ENCODE peak calls at places on chromosome 3, in seven cellular contexts. One of them, this sample, is unnamed.

GRCh38 chr3:128714887-128715496 is 11.0 kb upstream of the RAB7A start:
- DNase-seq in HCT116: no peak
- DNase-seq in SK-N-SH: no peak
- DNase-seq in K562: no peak
- DNase-seq in H1: no peak
- DNase-seq in HepG2: no peak
- DNase-seq in GM12878: no peak
- DNase-seq in this sample: no peak

GRCh38 chr3:106485202-106485601 is 616.4 kb upstream of the CBLB start:
- DNase-seq in K562: no peak
- DNase-seq in HCT116: no peak
- DNase-seq in SK-N-SH: no peak
- DNase-seq in H1: no peak
- DNase-seq in GM12878: no peak
- DNase-seq in HepG2: no peak
- DNase-seq in this sample: no peak

GRCh38 chr3:149551500-149551899 is 77.0 kb downstream of the TM4SF4 start:
- DNase-seq in H1: no peak
- DNase-seq in K562: no peak
- DNase-seq in GM12878: no peak
- DNase-seq in SK-N-SH: no peak
- DNase-seq in HCT116: no peak
- DNase-seq in HepG2: no peak
- DNase-seq in this sample: no peak

GRCh38 chr3:32226875-32227500 is 11.5 kb upstream of the CMTM8 start:
- DNase-seq in SK-N-SH: no peak
- DNase-seq in HCT116: peak
- DNase-seq in HepG2: no peak
- DNase-seq in K562: no peak
- DNase-seq in GM12878: no peak
- DNase-seq in H1: no peak
- DNase-seq in this sample: no peak

GRCh38 chr3:32421991-32422859 is 30.6 kb downstream of the CMTM7 start:
- DNase-seq in SK-N-SH: peak
- DNase-seq in K562: no peak
- DNase-seq in HepG2: no peak
- DNase-seq in H1: no peak
- DNase-seq in GM12878: no peak
- DNase-seq in HCT116: peak
- DNase-seq in this sample: peak

GRCh38 chr3:143529018-143529478 is 319.2 kb downstream of the SLC9A9 start:
- DNase-seq in K562: no peak
- DNase-seq in GM12878: peak
- DNase-seq in HepG2: no peak
- DNase-seq in SK-N-SH: no peak
- DNase-seq in H1: no peak
- DNase-seq in HCT116: no peak
- DNase-seq in this sample: no peak

GRCh38 chr3:132545471-132545870 is 51.6 kb upstream of the ACKR4 start:
- DNase-seq in GM12878: no peak
- DNase-seq in SK-N-SH: no peak
- DNase-seq in H1: no peak
- DNase-seq in HCT116: no peak
- DNase-seq in HepG2: no peak
- DNase-seq in K562: no peak
- DNase-seq in this sample: no peak

GRCh38 chr3:197793246-197793645 is 2.2 kb downstream of the LRCH3 start:
- DNase-seq in SK-N-SH: no peak
- DNase-seq in H1: no peak
- DNase-seq in HepG2: no peak
- DNase-seq in HCT116: no peak
- DNase-seq in K562: no peak
- DNase-seq in GM12878: peak
- DNase-seq in this sample: no peak

GRCh38 chr3:183825380-183826161 is at the start of gene MAP6D1:
- DNase-seq in GM12878: no peak
- DNase-seq in HepG2: no peak
- DNase-seq in H1: peak
- DNase-seq in HCT116: peak
- DNase-seq in K562: no peak
- DNase-seq in SK-N-SH: peak
- DNase-seq in this sample: peak

GRCh38 chr3:134985841-134986520 is 190.9 kb downstream of the EPHB1 start:
- DNase-seq in HCT116: no peak
- DNase-seq in SK-N-SH: no peak
- DNase-seq in H1: no peak
- DNase-seq in HepG2: no peak
- DNase-seq in K562: no peak
- DNase-seq in GM12878: no peak
- DNase-seq in this sample: no peak

GRCh38 chr3:177123820-177124219 is 73.5 kb downstream of the TBL1XR1 start:
- DNase-seq in SK-N-SH: no peak
- DNase-seq in K562: no peak
- DNase-seq in H1: no peak
- DNase-seq in GM12878: no peak
- DNase-seq in HCT116: no peak
- DNase-seq in HepG2: no peak
- DNase-seq in this sample: no peak

GRCh38 chr3:12437223-12437605 is 47.1 kb upstream of the TSEN2 start:
- DNase-seq in HCT116: no peak
- DNase-seq in SK-N-SH: no peak
- DNase-seq in H1: no peak
- DNase-seq in HepG2: no peak
- DNase-seq in GM12878: no peak
- DNase-seq in K562: no peak
- DNase-seq in this sample: no peak

GRCh38 chr3:194300392-194300758 is 50.8 kb downstream of the CPN2 start:
- DNase-seq in GM12878: no peak
- DNase-seq in K562: no peak
- DNase-seq in HepG2: peak
- DNase-seq in H1: peak
- DNase-seq in SK-N-SH: no peak
- DNase-seq in HCT116: no peak
- DNase-seq in this sample: peak

GRCh38 chr3:123066896-123067688 is at the start of gene PDIA5:
- DNase-seq in HCT116: peak
- DNase-seq in H1: peak
- DNase-seq in SK-N-SH: peak
- DNase-seq in HepG2: peak
- DNase-seq in GM12878: peak
- DNase-seq in K562: peak
- DNase-seq in this sample: peak

GRCh38 chr3:39082652-39083313 is 24.6 kb downstream of the GORASP1 start:
- DNase-seq in K562: no peak
- DNase-seq in H1: no peak
- DNase-seq in HCT116: no peak
- DNase-seq in GM12878: no peak
- DNase-seq in HepG2: no peak
- DNase-seq in SK-N-SH: no peak
- DNase-seq in this sample: no peak

GRCh38 chr3:138608322-138609214 is at the start of gene FAIM:
- DNase-seq in SK-N-SH: peak
- DNase-seq in H1: no peak
- DNase-seq in HCT116: peak
- DNase-seq in K562: peak
- DNase-seq in GM12878: no peak
- DNase-seq in HepG2: peak
- DNase-seq in this sample: peak

GRCh38 chr3:99549918-99550603 is 88.3 kb upstream of the COL8A1 start:
- DNase-seq in H1: no peak
- DNase-seq in K562: no peak
- DNase-seq in SK-N-SH: no peak
- DNase-seq in GM12878: no peak
- DNase-seq in HepG2: no peak
- DNase-seq in HCT116: no peak
- DNase-seq in this sample: no peak

GRCh38 chr3:101811875-101812274 is 32.9 kb downstream of the NXPE3 start:
- DNase-seq in K562: no peak
- DNase-seq in HCT116: no peak
- DNase-seq in SK-N-SH: no peak
- DNase-seq in HepG2: no peak
- DNase-seq in H1: no peak
- DNase-seq in GM12878: no peak
- DNase-seq in this sample: no peak

GRCh38 chr3:45082139-45082538 is 56.0 kb downstream of the CLEC3B start:
- DNase-seq in SK-N-SH: no peak
- DNase-seq in HepG2: no peak
- DNase-seq in K562: no peak
- DNase-seq in HCT116: no peak
- DNase-seq in H1: no peak
- DNase-seq in GM12878: no peak
- DNase-seq in this sample: no peak

GRCh38 chr3:128275316-128276150 is 122.3 kb downstream of the EEFSEC start:
- DNase-seq in K562: no peak
- DNase-seq in HCT116: no peak
- DNase-seq in SK-N-SH: no peak
- DNase-seq in H1: no peak
- DNase-seq in HepG2: no peak
- DNase-seq in GM12878: no peak
- DNase-seq in this sample: no peak

GRCh38 chr3:21174461-21174860 is 576.5 kb downstream of the ZNF385D start:
- DNase-seq in GM12878: no peak
- DNase-seq in SK-N-SH: no peak
- DNase-seq in H1: no peak
- DNase-seq in HepG2: no peak
- DNase-seq in K562: no peak
- DNase-seq in HCT116: no peak
- DNase-seq in this sample: no peak

GRCh38 chr3:127690106-127690505 is 17.4 kb downstream of the ABTB1 start:
- DNase-seq in HepG2: peak
- DNase-seq in H1: no peak
- DNase-seq in HCT116: no peak
- DNase-seq in GM12878: no peak
- DNase-seq in K562: no peak
- DNase-seq in SK-N-SH: no peak
- DNase-seq in this sample: no peak

GRCh38 chr3:172561894-172562664 is 38.8 kb upstream of the TNFSF10 start:
- DNase-seq in H1: no peak
- DNase-seq in HepG2: no peak
- DNase-seq in HCT116: no peak
- DNase-seq in K562: no peak
- DNase-seq in SK-N-SH: no peak
- DNase-seq in GM12878: no peak
- DNase-seq in this sample: no peak
- TF ChIP-seq JUND in H1: no peak
- TF ChIP-seq JUND in HepG2: no peak
- TF ChIP-seq JUND in HCT116: no peak
- TF ChIP-seq JUND in K562: no peak
- TF ChIP-seq JUND in SK-N-SH: no peak
- TF ChIP-seq JUND in GM12878: no peak
- TF ChIP-seq JUND in this sample: peak

GRCh38 chr3:169886671-169887070 is 16.9 kb upstream of the LRRC31 start:
- DNase-seq in HepG2: no peak
- DNase-seq in GM12878: no peak
- DNase-seq in K562: no peak
- DNase-seq in H1: no peak
- DNase-seq in HCT116: no peak
- DNase-seq in SK-N-SH: peak
- DNase-seq in this sample: no peak
- TF ChIP-seq JUND in HepG2: no peak
- TF ChIP-seq JUND in GM12878: no peak
- TF ChIP-seq JUND in K562: no peak
- TF ChIP-seq JUND in H1: no peak
- TF ChIP-seq JUND in HCT116: no peak
- TF ChIP-seq JUND in SK-N-SH: no peak
- TF ChIP-seq JUND in this sample: no peak

DNA sequence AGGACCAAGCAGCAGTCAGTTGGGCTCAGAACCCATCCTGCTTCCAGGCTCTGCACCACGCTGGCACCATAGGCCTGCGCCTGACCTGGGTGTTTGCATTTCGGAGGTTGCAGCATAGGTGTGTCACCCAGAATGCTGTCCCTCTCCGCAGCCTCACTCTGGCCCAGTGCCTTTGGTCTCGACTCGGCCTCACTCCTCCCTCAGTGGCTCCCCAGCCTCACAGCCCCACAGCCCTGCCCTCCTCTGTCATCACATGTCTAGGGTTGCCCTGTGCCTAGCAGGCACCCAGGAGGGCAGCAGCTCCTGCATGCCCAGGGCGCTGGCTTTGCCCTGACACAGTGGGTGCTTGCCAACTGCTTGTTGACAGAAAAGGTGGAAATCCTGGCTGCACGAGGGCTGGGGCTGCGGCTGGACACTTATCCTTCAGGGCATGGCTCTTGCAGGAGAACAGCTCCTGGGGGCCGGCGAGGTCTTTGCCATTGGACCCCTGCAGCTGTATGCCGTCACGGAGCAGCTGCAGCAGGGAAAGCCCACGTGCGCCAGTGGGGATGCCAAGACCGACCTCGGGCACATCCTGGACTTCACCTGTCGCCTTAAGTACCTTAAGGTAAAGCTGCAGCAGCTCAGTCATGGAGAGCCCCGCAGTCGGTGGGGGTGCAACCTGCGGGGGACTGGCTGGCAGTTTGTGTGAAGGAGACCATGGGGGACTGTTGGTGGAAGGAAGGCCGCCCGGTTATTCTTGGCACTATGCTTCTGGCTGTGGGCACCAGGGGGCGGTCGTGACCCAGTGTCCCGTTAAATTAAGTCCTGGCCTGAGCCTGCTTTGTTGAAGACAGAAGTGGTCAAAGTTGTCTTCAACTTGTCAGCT is 16.2 kb downstream of the NISCH start:
- DNase-seq in SK-N-SH: peak
- DNase-seq in K562: peak
- DNase-seq in HCT116: no peak
- DNase-seq in HepG2: no peak
- DNase-seq in H1: no peak
- DNase-seq in GM12878: no peak
- DNase-seq in this sample: peak
- TF ChIP-seq JUND in SK-N-SH: no peak
- TF ChIP-seq JUND in K562: no peak
- TF ChIP-seq JUND in HCT116: no peak
- TF ChIP-seq JUND in HepG2: no peak
- TF ChIP-seq JUND in H1: no peak
- TF ChIP-seq JUND in GM12878: no peak
- TF ChIP-seq JUND in this sample: no peak

DNA sequence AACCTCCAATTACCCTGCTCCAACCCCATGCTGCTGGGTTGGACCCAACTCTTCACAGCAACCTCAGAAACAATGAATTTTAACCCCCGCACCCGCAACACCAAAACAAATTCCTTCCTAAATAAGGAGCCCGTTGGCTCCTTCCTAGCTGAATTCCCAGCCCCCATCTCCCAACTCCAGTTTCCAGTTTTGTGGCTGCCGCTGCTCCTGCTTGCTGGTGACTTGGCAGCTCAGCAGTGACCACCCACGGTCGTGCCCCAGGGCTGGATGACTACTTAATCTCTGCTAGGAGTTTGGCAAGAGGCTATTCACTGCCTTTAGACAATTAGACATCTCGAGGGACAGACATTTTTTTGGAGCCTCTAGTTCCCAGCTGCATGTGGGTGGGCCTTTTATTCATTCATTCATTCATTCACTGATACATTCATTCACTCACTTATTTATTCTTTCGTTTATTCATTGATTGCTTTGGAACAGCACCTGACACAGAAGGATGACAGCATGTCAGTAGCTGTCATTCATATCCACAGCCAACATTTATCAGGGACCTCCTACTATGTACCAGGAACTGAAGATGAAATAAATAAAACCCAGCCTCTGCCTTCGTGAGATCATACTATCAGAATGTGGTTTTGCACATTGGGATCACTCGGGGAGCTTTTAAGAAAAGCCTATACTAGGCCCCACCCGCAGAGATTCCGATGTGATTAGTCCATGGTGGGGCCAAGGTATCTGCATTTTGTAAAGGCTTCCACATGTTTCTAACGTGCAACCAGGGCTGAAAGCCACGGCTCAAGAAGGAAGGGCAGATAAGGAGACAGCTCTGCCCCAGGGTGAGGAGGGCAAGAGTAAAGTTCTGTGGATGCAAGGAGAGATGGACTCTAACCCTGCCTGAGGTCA is 256.5 kb downstream of the SHQ1 start:
- DNase-seq in GM12878: no peak
- DNase-seq in H1: peak
- DNase-seq in HCT116: no peak
- DNase-seq in K562: peak
- DNase-seq in SK-N-SH: no peak
- DNase-seq in HepG2: no peak
- DNase-seq in this sample: peak
- TF ChIP-seq JUND in GM12878: no peak
- TF ChIP-seq JUND in H1: no peak
- TF ChIP-seq JUND in HCT116: no peak
- TF ChIP-seq JUND in K562: no peak
- TF ChIP-seq JUND in SK-N-SH: no peak
- TF ChIP-seq JUND in HepG2: no peak
- TF ChIP-seq JUND in this sample: no peak